ENCODE peak calls at places on chromosomes 3 and 15, in ten cellular contexts. T is SK-N-SH, W is H1, K is transverse colon, D is GM12878, A is HepG2, R is esophagus muscularis mucosa, V is sigmoid colon, Y is suprapubic skin, E is K562. I is an unnamed sample. For H3K9me3, the result is how much of the 10 kb centered on the place peaks cover.

GRCh38 chr3:57228734-57229505 is 1.4 kb downstream of the APPL1 start:
- DNase-seq in A (no peak), V (no peak), W (no peak), R (no peak), K (peak), T (no peak), E (peak), D (no peak), Y (no peak), I (no peak)

GRCh38 chr15:77369168-77369567 is 50.7 kb downstream of the PEAK1 start:
- DNase-seq in W (no peak), A (no peak), K (no peak), V (no peak), Y (no peak), D (no peak), E (no peak), T (no peak), R (no peak), I (no peak)

GRCh38 chr15:66702770-66703539 is 919 bp downstream of the SMAD6 start:
- DNase-seq in W (peak), K (peak), V (no peak), D (no peak), R (no peak), A (no peak), T (peak), Y (no peak), E (no peak), I (peak)

GRCh38 chr3:79724206-79724605 is 43.6 kb downstream of the ROBO1 start:
- DNase-seq in D (no peak), K (no peak), T (no peak), E (no peak), Y (no peak), R (no peak), W (peak), A (peak), V (no peak), I (no peak)

GRCh38 chr3:194165619-194166018 is 29.7 kb downstream of the HES1 start:
- DNase-seq in A (peak), D (no peak), R (no peak), W (no peak), E (no peak), V (no peak), T (no peak), K (no peak), Y (no peak), I (no peak)

GRCh38 chr3:108862865-108863798 is 40.5 kb downstream of the TRAT1 start:
- DNase-seq in R (no peak), W (no peak), D (no peak), K (no peak), T (no peak), E (no peak), A (no peak), Y (no peak), V (no peak), I (no peak)

GRCh38 chr3:184769771-184770170 is 42.2 kb upstream of the VPS8 start:
- DNase-seq in Y (no peak), V (no peak), D (no peak), E (no peak), A (no peak), T (no peak), R (no peak), K (no peak), W (no peak), I (no peak)

GRCh38 chr3:171561601-171562323 is 101.6 kb upstream of the TNIK start:
- DNase-seq in V (no peak), E (no peak), W (no peak), D (peak), R (no peak), Y (no peak), K (no peak), A (no peak), T (no peak), I (no peak)

GRCh38 chr15:60618206-60618605 is 139.3 kb upstream of the ICE2 start:
- DNase-seq in V (no peak), A (no peak), Y (no peak), K (no peak), T (no peak), R (peak), D (no peak), W (no peak), E (no peak), I (no peak)

GRCh38 chr15:57680021-57680420 is 26.5 kb upstream of the POLR2M start:
- DNase-seq in R (no peak), E (no peak), A (no peak), Y (no peak), K (no peak), W (no peak), V (no peak), D (no peak), T (no peak), I (no peak)

GRCh38 chr15:46580487-46580886 is 945.7 kb downstream of the SQOR start:
- DNase-seq in E (no peak), D (no peak), T (no peak), K (no peak), R (no peak), Y (no peak), W (no peak), A (no peak), V (no peak), I (no peak)

GRCh38 chr3:187165144-187165543 is 25.8 kb upstream of the RPL39L start:
- DNase-seq in T (peak), V (no peak), R (no peak), E (peak), D (no peak), W (no peak), Y (no peak), K (peak), A (peak), I (no peak)

GRCh38 chr15:96329403-96329981 is 1.0 kb upstream of the NR2F2 start:
- DNase-seq in R (no peak), W (no peak), A (no peak), K (no peak), V (no peak), T (no peak), E (peak), Y (no peak), D (no peak), I (no peak)

GRCh38 chr3:30320392-30320791 is 286.0 kb upstream of the TGFBR2 start:
- DNase-seq in A (no peak), D (no peak), E (no peak), T (no peak), W (no peak), K (no peak), Y (no peak), V (no peak), R (no peak), I (no peak)

GRCh38 chr15:85580914-85581313 is 200.5 kb downstream of the AKAP13 start:
- DNase-seq in A (no peak), E (no peak), K (peak), W (no peak), T (no peak), D (no peak), R (no peak), V (no peak), Y (no peak), I (peak)

GRCh38 chr3:4350789-4351163 is 47.6 kb downstream of the SETMAR start:
- DNase-seq in D (peak), Y (no peak), K (peak), V (no peak), T (peak), W (no peak), R (no peak), A (peak), E (peak), I (no peak)

GRCh38 chr3:20079621-20080020 is 39.4 kb downstream of the KAT2B start:
- DNase-seq in R (no peak), W (no peak), K (no peak), T (no peak), D (no peak), V (no peak), A (no peak), Y (no peak), E (no peak), I (no peak)

GRCh38 chr15:65376767-65377104 is 1.1 kb downstream of the IGDCC3 start:
- DNase-seq in T (no peak), W (no peak), D (no peak), E (no peak), V (no peak), K (no peak), R (no peak), Y (no peak), A (no peak), I (no peak)

GRCh38 chr3:143206955-143207337 is 87.4 kb downstream of the CHST2 start:
- DNase-seq in W (no peak), E (no peak), R (no peak), T (no peak), V (no peak), D (no peak), Y (no peak), A (no peak), K (no peak), I (no peak)

GRCh38 chr3:105140899-105141367 is 225.8 kb upstream of the ALCAM start:
- DNase-seq in W (no peak), T (no peak), D (no peak), R (no peak), E (no peak), K (no peak), Y (no peak), A (no peak), V (no peak), I (no peak)

GRCh38 chr3:44114142-44114541 is 127.5 kb upstream of the TOPAZ1 start:
- DNase-seq in V (no peak), W (peak), T (peak), Y (no peak), A (peak), D (no peak), K (peak), R (no peak), E (peak), I (peak)

GRCh38 chr15:88912500-88912921 is 668 bp downstream of the MFGE8 start:
- DNase-seq in T (peak), K (no peak), A (no peak), Y (no peak), R (no peak), W (no peak), E (peak), V (no peak), D (no peak), I (no peak)

GRCh38 chr3:4063916-4064592 is 239.1 kb upstream of the SETMAR start:
- DNase-seq in D (no peak), A (no peak), R (no peak), W (no peak), E (no peak), K (no peak), Y (no peak), T (no peak), V (no peak), I (no peak)

GRCh38 chr3:130658666-130659065 is 88.0 kb downstream of the PIK3R4 start:
- DNase-seq in V (no peak), E (no peak), T (no peak), R (no peak), D (no peak), W (no peak), A (no peak), K (no peak), Y (no peak), I (no peak)

GRCh38 chr3:8793242-8793641 is 23.8 kb upstream of the OXTR start:
- DNase-seq in V (no peak), Y (no peak), D (no peak), T (peak), A (no peak), R (no peak), W (no peak), E (no peak), K (no peak), I (no peak)

GRCh38 chr15:28100516-28101195 is 1.5 kb upstream of the OCA2 start:
- DNase-seq in R (no peak), K (no peak), V (peak), E (no peak), T (no peak), D (no peak), A (no peak), Y (peak), W (peak), I (no peak)

DNA sequence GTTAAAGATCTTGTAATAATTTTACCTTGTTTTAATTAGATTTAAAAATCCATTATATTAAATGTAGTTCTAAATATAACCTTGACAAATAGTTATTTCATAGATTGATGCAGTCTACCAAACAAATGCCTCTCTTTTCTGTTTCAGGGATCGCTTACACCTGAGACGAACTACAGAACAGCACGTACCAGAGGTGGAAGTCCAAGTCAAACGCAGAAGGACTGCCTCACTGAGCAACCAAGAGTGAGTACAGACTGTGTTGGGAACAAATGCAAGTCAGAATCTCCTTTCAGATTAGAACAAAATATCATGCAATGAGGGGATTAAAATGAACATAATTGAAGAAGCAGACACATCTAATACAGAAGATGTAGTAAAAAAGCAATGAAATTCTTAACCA is 7.2 kb downstream of the SNRPN start:
- DNase-seq in D (no peak), R (no peak), V (no peak), K (no peak), E (no peak), T (no peak), A (no peak), Y (no peak), W (no peak), I (no peak)
- H3K9me3 ChIP-seq in D (under half), R (under half), V (under half), K (under half), E (under half), T (under half), A (half or more), Y (under half), W (under half), I (under half)

GRCh38 chr3:46417120-46417510 is 10.1 kb downstream of the CCRL2 start:
- DNase-seq in W (no peak), V (no peak), R (no peak), Y (no peak), T (no peak), K (no peak), D (no peak), A (no peak), E (no peak), I (no peak)

GRCh38 chr3:46419816-46420215 is 12.8 kb downstream of the CCRL2 start:
- DNase-seq in W (no peak), T (no peak), A (no peak), K (no peak), V (no peak), R (no peak), D (no peak), E (no peak), Y (no peak), I (no peak)

GRCh38 chr3:46420931-46421330 is 13.9 kb downstream of the CCRL2 start:
- DNase-seq in Y (no peak), K (no peak), V (no peak), E (no peak), A (no peak), D (no peak), W (no peak), T (no peak), R (no peak), I (no peak)

GRCh38 chr3:46416134-46417119 is 9.4 kb downstream of the CCRL2 start:
- DNase-seq in T (no peak), A (no peak), V (no peak), K (no peak), Y (no peak), R (no peak), W (no peak), E (peak), D (no peak), I (no peak)

GRCh38 chr3:46417841-46418611 is 11.0 kb downstream of the CCRL2 start:
- DNase-seq in K (no peak), D (no peak), Y (no peak), E (no peak), W (no peak), T (no peak), R (no peak), V (no peak), A (no peak), I (no peak)
- TF ChIP-seq POLR2AphosphoS5 in K (no peak), D (no peak), Y (no peak), E (no peak), W (no peak), T (no peak), R (no peak), V (no peak), A (no peak), I (no peak)

DNA sequence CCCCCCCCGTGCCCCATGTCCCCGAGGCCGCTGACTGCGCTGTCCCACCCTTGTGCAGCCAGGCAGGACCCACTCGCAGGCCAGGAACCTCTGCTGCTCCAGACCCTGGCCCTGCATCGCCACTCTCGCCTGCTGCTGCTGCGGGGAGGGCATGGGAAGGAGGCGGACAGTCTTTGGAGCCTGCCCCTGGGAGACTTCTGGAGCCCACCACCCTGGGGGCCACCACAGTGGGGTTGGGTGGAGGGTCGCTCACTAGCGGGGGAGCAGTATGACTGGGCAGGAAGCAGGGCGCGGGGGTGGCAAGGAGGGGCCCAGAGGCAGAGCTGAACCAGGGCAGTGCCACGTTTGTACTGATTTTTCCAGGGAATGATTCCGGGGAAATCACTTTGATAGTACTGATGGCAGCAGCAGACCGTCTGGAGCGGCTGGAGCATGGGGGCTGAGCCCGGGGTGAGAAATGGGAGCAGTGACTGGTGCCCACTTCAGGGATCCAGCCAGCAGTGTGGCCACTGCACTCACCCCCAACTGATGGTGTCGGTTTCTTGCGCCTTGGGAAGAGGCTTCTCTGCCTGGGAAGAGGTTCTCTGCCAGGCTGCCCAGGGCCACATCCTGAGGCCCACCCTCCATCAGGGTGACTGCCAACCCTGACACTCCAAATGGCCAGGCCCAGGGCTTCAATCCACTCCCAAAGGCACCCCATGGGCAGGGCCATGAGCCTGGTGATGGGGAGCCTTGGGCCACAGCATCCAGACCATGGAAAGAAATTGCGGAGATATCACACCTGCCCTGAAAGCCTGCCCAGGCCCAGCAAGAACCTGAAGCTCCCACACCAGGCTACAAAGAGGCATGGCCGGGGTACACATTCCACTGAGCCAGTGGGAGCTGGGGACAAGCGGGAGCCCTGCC is 53.7 kb downstream of the LSAMP start:
- DNase-seq in R (no peak), W (no peak), D (no peak), Y (no peak), K (no peak), A (no peak), E (no peak), V (no peak), T (no peak), I (no peak)
- TF ChIP-seq EP300 in R (no peak), W (no peak), D (no peak), Y (no peak), K (no peak), A (no peak), E (no peak), V (no peak), T (no peak), I (no peak)

GRCh38 chr3:125337506-125337905 is 37.6 kb downstream of the ZNF148 start:
- DNase-seq in Y (no peak), D (no peak), K (no peak), A (no peak), R (no peak), W (no peak), E (no peak), T (no peak), V (no peak), I (no peak)
- H3K9me3 ChIP-seq in Y (under half), D (under half), K (under half), A (under half), R (under half), W (under half), E (under half), T (under half), V (under half), I (under half)